ENCODE peak calls at places on chromosomes 6 and 20, in six cellular contexts. One of them, this sample, is unnamed.

GRCh38 chr6:109791301-109791700 is 100.2 kb downstream of the FIG4 start:
- DNase-seq in iris pigment epithelial cell: no peak
- DNase-seq in GM04504: no peak
- DNase-seq in BJ: no peak
- DNase-seq in T-helper 17 cell: no peak
- DNase-seq in GM04503: no peak
- DNase-seq in this sample: no peak

GRCh38 chr20:29878281-29878741 is 1379.2 kb upstream of the DEFB115 start:
- DNase-seq in GM04503: no peak
- DNase-seq in T-helper 17 cell: no peak
- DNase-seq in GM04504: no peak
- DNase-seq in iris pigment epithelial cell: no peak
- DNase-seq in BJ: no peak
- DNase-seq in this sample: peak; percentile 83

GRCh38 chr20:7856756-7857155 is 83.5 kb downstream of the HAO1 start:
- DNase-seq in BJ: no peak
- DNase-seq in GM04504: no peak
- DNase-seq in iris pigment epithelial cell: peak; percentile 79
- DNase-seq in T-helper 17 cell: no peak
- DNase-seq in GM04503: peak; percentile 18
- DNase-seq in this sample: no peak

GRCh38 chr20:51797357-51798025 is 4.8 kb downstream of the SALL4 start:
- DNase-seq in T-helper 17 cell: no peak
- DNase-seq in GM04503: no peak
- DNase-seq in iris pigment epithelial cell: no peak
- DNase-seq in GM04504: no peak
- DNase-seq in BJ: no peak
- DNase-seq in this sample: no peak

GRCh38 chr20:10113746-10114145 is 79.0 kb downstream of the ANKEF1 start:
- DNase-seq in BJ: no peak
- DNase-seq in GM04504: no peak
- DNase-seq in GM04503: no peak
- DNase-seq in T-helper 17 cell: no peak
- DNase-seq in iris pigment epithelial cell: peak; percentile 4
- DNase-seq in this sample: no peak

GRCh38 chr6:8074213-8074612 is 10.0 kb upstream of the BLOC1S5 start:
- DNase-seq in iris pigment epithelial cell: peak; percentile 53
- DNase-seq in GM04504: no peak
- DNase-seq in GM04503: no peak
- DNase-seq in T-helper 17 cell: no peak
- DNase-seq in BJ: no peak
- DNase-seq in this sample: no peak

GRCh38 chr6:157150076-157150475 is 173.2 kb downstream of the TMEM242 start:
- DNase-seq in GM04504: no peak
- DNase-seq in GM04503: no peak
- DNase-seq in T-helper 17 cell: no peak
- DNase-seq in iris pigment epithelial cell: peak; percentile 90
- DNase-seq in BJ: no peak
- DNase-seq in this sample: no peak

GRCh38 chr20:38723069-38723981 is 961 bp upstream of the SLC32A1 start:
- DNase-seq in iris pigment epithelial cell: peak; percentile 65
- DNase-seq in T-helper 17 cell: no peak
- DNase-seq in GM04504: no peak
- DNase-seq in BJ: no peak
- DNase-seq in GM04503: no peak
- DNase-seq in this sample: no peak

GRCh38 chr6:166786704-166787293 is 159.7 kb upstream of the RPS6KA2 start:
- DNase-seq in BJ: peak; percentile 9
- DNase-seq in GM04504: peak; percentile 28
- DNase-seq in iris pigment epithelial cell: peak; percentile 65
- DNase-seq in GM04503: peak; percentile 11
- DNase-seq in T-helper 17 cell: no peak
- DNase-seq in this sample: no peak

This sample was measured in kidney.